ENCODE peak calls at places on chromosomes 4 and X, in nine cellular contexts. One of them, this sample, is unnamed.

GRCh38 chr4:48944252-48944651 is 37.7 kb upstream of the OCIAD2 start:
- DNase-seq in right lobe of liver: no peak
- DNase-seq in suprapubic skin: no peak
- DNase-seq in kidney epithelial cell: no peak
- DNase-seq in CD4-positive, alpha-beta T cell: no peak
- DNase-seq in H9: no peak
- DNase-seq in Caco-2: no peak
- DNase-seq in RWPE2: peak; percentile 92
- DNase-seq in cardiac muscle cell: no peak
- DNase-seq in this sample: no peak

GRCh38 chr4:109243871-109244270 is 58.6 kb downstream of the COL25A1 start:
- DNase-seq in Caco-2: no peak
- DNase-seq in right lobe of liver: no peak
- DNase-seq in CD4-positive, alpha-beta T cell: no peak
- DNase-seq in RWPE2: no peak
- DNase-seq in H9: no peak
- DNase-seq in suprapubic skin: no peak
- DNase-seq in kidney epithelial cell: no peak
- DNase-seq in cardiac muscle cell: no peak
- DNase-seq in this sample: no peak

GRCh38 chr4:71545168-71545567 is 206.3 kb downstream of the SLC4A4 start:
- DNase-seq in CD4-positive, alpha-beta T cell: no peak
- DNase-seq in H9: no peak
- DNase-seq in RWPE2: no peak
- DNase-seq in right lobe of liver: no peak
- DNase-seq in kidney epithelial cell: no peak
- DNase-seq in Caco-2: no peak
- DNase-seq in cardiac muscle cell: no peak
- DNase-seq in suprapubic skin: no peak
- DNase-seq in this sample: no peak

GRCh38 chr4:169963998-169964397 is 62.2 kb downstream of the MFAP3L start:
- DNase-seq in cardiac muscle cell: no peak
- DNase-seq in right lobe of liver: no peak
- DNase-seq in CD4-positive, alpha-beta T cell: no peak
- DNase-seq in Caco-2: no peak
- DNase-seq in RWPE2: no peak
- DNase-seq in kidney epithelial cell: no peak
- DNase-seq in suprapubic skin: no peak
- DNase-seq in H9: no peak
- DNase-seq in this sample: no peak

GRCh38 chr4:103774326-103774725 is 54.5 kb upstream of the TACR3 start:
- DNase-seq in H9: no peak
- DNase-seq in kidney epithelial cell: no peak
- DNase-seq in cardiac muscle cell: no peak
- DNase-seq in suprapubic skin: no peak
- DNase-seq in RWPE2: no peak
- DNase-seq in Caco-2: no peak
- DNase-seq in right lobe of liver: no peak
- DNase-seq in CD4-positive, alpha-beta T cell: no peak
- DNase-seq in this sample: no peak

GRCh38 chr4:75030649-75031235 is 97.8 kb downstream of the PARM1 start:
- DNase-seq in CD4-positive, alpha-beta T cell: no peak
- DNase-seq in cardiac muscle cell: no peak
- DNase-seq in right lobe of liver: peak; percentile 34
- DNase-seq in Caco-2: no peak
- DNase-seq in H9: no peak
- DNase-seq in RWPE2: no peak
- DNase-seq in kidney epithelial cell: no peak
- DNase-seq in suprapubic skin: no peak
- DNase-seq in this sample: no peak

GRCh38 chrX:20397587-20397986 is 130.9 kb upstream of the RPS6KA3 start:
- DNase-seq in suprapubic skin: no peak
- DNase-seq in H9: no peak
- DNase-seq in RWPE2: no peak
- DNase-seq in kidney epithelial cell: no peak
- DNase-seq in CD4-positive, alpha-beta T cell: no peak
- DNase-seq in cardiac muscle cell: no peak
- DNase-seq in Caco-2: peak; percentile 45
- DNase-seq in right lobe of liver: no peak
- DNase-seq in this sample: no peak

GRCh38 chr4:126558596-126558995 is 1074.2 kb upstream of the INTU start:
- DNase-seq in RWPE2: no peak
- DNase-seq in suprapubic skin: no peak
- DNase-seq in kidney epithelial cell: no peak
- DNase-seq in Caco-2: no peak
- DNase-seq in CD4-positive, alpha-beta T cell: no peak
- DNase-seq in right lobe of liver: no peak
- DNase-seq in cardiac muscle cell: no peak
- DNase-seq in H9: no peak
- DNase-seq in this sample: no peak

GRCh38 chr4:128358231-128358902 is 70.8 kb upstream of the PGRMC2 start:
- DNase-seq in suprapubic skin: no peak
- DNase-seq in Caco-2: no peak
- DNase-seq in cardiac muscle cell: peak; percentile 77
- DNase-seq in right lobe of liver: no peak
- DNase-seq in CD4-positive, alpha-beta T cell: no peak
- DNase-seq in H9: no peak
- DNase-seq in kidney epithelial cell: no peak
- DNase-seq in RWPE2: no peak
- DNase-seq in this sample: no peak

GRCh38 chr4:26023191-26023972 is 109.4 kb downstream of the SMIM20 start:
- DNase-seq in H9: no peak
- DNase-seq in cardiac muscle cell: no peak
- DNase-seq in CD4-positive, alpha-beta T cell: no peak
- DNase-seq in Caco-2: no peak
- DNase-seq in RWPE2: no peak
- DNase-seq in suprapubic skin: no peak
- DNase-seq in right lobe of liver: no peak
- DNase-seq in kidney epithelial cell: no peak
- DNase-seq in this sample: no peak

GRCh38 chr4:65007841-65008439 is 598.7 kb upstream of the TECRL start:
- DNase-seq in H9: no peak
- DNase-seq in CD4-positive, alpha-beta T cell: no peak
- DNase-seq in Caco-2: peak; percentile 37
- DNase-seq in RWPE2: no peak
- DNase-seq in suprapubic skin: no peak
- DNase-seq in kidney epithelial cell: no peak
- DNase-seq in cardiac muscle cell: peak; percentile 69
- DNase-seq in right lobe of liver: no peak
- DNase-seq in this sample: no peak

GRCh38 chr4:84968936-84969335 is 2.4 kb upstream of the WDFY3 start:
- DNase-seq in cardiac muscle cell: no peak
- DNase-seq in right lobe of liver: no peak
- DNase-seq in Caco-2: no peak
- DNase-seq in H9: no peak
- DNase-seq in CD4-positive, alpha-beta T cell: no peak
- DNase-seq in kidney epithelial cell: no peak
- DNase-seq in suprapubic skin: no peak
- DNase-seq in RWPE2: no peak
- DNase-seq in this sample: no peak

GRCh38 chr4:72604324-72604723 is 35.3 kb upstream of the ADAMTS3 start:
- DNase-seq in suprapubic skin: no peak
- DNase-seq in cardiac muscle cell: no peak
- DNase-seq in RWPE2: peak; percentile 64
- DNase-seq in Caco-2: no peak
- DNase-seq in CD4-positive, alpha-beta T cell: no peak
- DNase-seq in kidney epithelial cell: no peak
- DNase-seq in right lobe of liver: peak; percentile 16
- DNase-seq in H9: no peak
- DNase-seq in this sample: no peak

GRCh38 chr4:168336837-168337549 is 18.4 kb upstream of the DDX60 start:
- DNase-seq in RWPE2: no peak
- DNase-seq in kidney epithelial cell: no peak
- DNase-seq in right lobe of liver: no peak
- DNase-seq in H9: no peak
- DNase-seq in Caco-2: no peak
- DNase-seq in suprapubic skin: no peak
- DNase-seq in cardiac muscle cell: no peak
- DNase-seq in CD4-positive, alpha-beta T cell: no peak
- DNase-seq in this sample: no peak

GRCh38 chrX:129823115-129823514 is 20.6 kb downstream of the ZDHHC9 start:
- DNase-seq in CD4-positive, alpha-beta T cell: peak; percentile 45
- DNase-seq in H9: no peak
- DNase-seq in Caco-2: peak; percentile 45
- DNase-seq in RWPE2: no peak
- DNase-seq in cardiac muscle cell: peak; percentile 28
- DNase-seq in kidney epithelial cell: no peak
- DNase-seq in suprapubic skin: no peak
- DNase-seq in right lobe of liver: no peak
- DNase-seq in this sample: no peak

GRCh38 chrX:114985967-114986592 is 31.3 kb downstream of the IL13RA2 start:
- DNase-seq in right lobe of liver: no peak
- DNase-seq in H9: no peak
- DNase-seq in suprapubic skin: no peak
- DNase-seq in RWPE2: no peak
- DNase-seq in kidney epithelial cell: no peak
- DNase-seq in Caco-2: no peak
- DNase-seq in cardiac muscle cell: no peak
- DNase-seq in CD4-positive, alpha-beta T cell: no peak
- DNase-seq in this sample: no peak

GRCh38 chr4:73345399-73345975 is 58.6 kb upstream of the ALB start:
- DNase-seq in suprapubic skin: no peak
- DNase-seq in kidney epithelial cell: peak; percentile 50
- DNase-seq in RWPE2: no peak
- DNase-seq in cardiac muscle cell: no peak
- DNase-seq in right lobe of liver: no peak
- DNase-seq in Caco-2: peak; percentile 15
- DNase-seq in H9: no peak
- DNase-seq in CD4-positive, alpha-beta T cell: no peak
- DNase-seq in this sample: no peak

GRCh38 chr4:123505457-123506310 is 109.1 kb downstream of the SPRY1 start:
- DNase-seq in suprapubic skin: peak; percentile 70
- DNase-seq in RWPE2: no peak
- DNase-seq in H9: peak; percentile 98
- DNase-seq in cardiac muscle cell: peak; percentile 76
- DNase-seq in right lobe of liver: peak; percentile 47
- DNase-seq in CD4-positive, alpha-beta T cell: no peak
- DNase-seq in kidney epithelial cell: peak; percentile 55
- DNase-seq in Caco-2: peak; percentile 76
- DNase-seq in this sample: peak; percentile 59
- TF ChIP-seq CTCF in suprapubic skin: no peak
- TF ChIP-seq CTCF in RWPE2: no peak
- TF ChIP-seq CTCF in H9: no peak
- TF ChIP-seq CTCF in cardiac muscle cell: no peak
- TF ChIP-seq CTCF in right lobe of liver: no peak
- TF ChIP-seq CTCF in CD4-positive, alpha-beta T cell: no peak
- TF ChIP-seq CTCF in kidney epithelial cell: no peak
- TF ChIP-seq CTCF in Caco-2: no peak
- TF ChIP-seq CTCF in this sample: no peak

DNA sequence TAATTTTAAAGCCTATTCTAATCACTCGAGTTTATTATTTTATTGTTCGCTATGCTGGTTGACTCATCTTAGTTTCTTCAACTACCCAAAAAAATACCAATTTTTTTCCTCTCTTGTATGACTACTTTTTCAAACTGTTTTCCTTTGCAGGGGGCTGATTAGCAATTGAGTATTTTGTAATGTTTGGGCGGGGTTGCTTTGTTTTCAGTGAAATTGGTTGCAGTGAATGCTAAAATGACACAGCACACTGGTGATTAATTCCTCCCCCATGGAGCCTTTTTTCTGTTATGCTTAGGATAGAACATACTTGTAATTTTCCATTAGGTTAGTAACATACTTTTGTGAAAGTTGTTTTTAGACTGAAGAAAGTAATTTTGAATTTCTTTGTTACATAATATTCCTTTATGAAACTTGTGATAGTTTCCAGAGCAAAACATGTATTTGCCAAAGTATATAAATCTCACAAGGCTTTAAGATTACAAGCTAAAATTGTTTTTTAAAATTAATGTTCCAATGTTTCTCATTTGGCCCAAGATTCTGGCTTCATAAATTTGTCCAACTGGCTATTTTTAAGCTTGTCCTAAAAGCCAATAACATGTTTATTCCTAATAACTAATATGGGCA is 120.4 kb downstream of the CHIC1 start:
- DNase-seq in cardiac muscle cell: no peak
- DNase-seq in RWPE2: no peak
- DNase-seq in H9: no peak
- DNase-seq in suprapubic skin: no peak
- DNase-seq in Caco-2: no peak
- DNase-seq in CD4-positive, alpha-beta T cell: no peak
- DNase-seq in kidney epithelial cell: no peak
- DNase-seq in right lobe of liver: no peak
- DNase-seq in this sample: no peak
- TF ChIP-seq CTCF in cardiac muscle cell: no peak
- TF ChIP-seq CTCF in RWPE2: no peak
- TF ChIP-seq CTCF in H9: no peak
- TF ChIP-seq CTCF in suprapubic skin: no peak
- TF ChIP-seq CTCF in Caco-2: no peak
- TF ChIP-seq CTCF in CD4-positive, alpha-beta T cell: no peak
- TF ChIP-seq CTCF in kidney epithelial cell: no peak
- TF ChIP-seq CTCF in right lobe of liver: no peak
- TF ChIP-seq CTCF in this sample: no peak

GRCh38 chr4:10173039-10173753 is 56.6 kb upstream of the WDR1 start:
- DNase-seq in cardiac muscle cell: no peak
- DNase-seq in Caco-2: no peak
- DNase-seq in H9: peak; percentile 41
- DNase-seq in CD4-positive, alpha-beta T cell: no peak
- DNase-seq in suprapubic skin: no peak
- DNase-seq in kidney epithelial cell: no peak
- DNase-seq in right lobe of liver: no peak
- DNase-seq in RWPE2: no peak
- DNase-seq in this sample: no peak
- TF ChIP-seq CTCF in cardiac muscle cell: peak; percentile 45
- TF ChIP-seq CTCF in Caco-2: no peak
- TF ChIP-seq CTCF in H9: peak; percentile 26
- TF ChIP-seq CTCF in CD4-positive, alpha-beta T cell: no peak
- TF ChIP-seq CTCF in suprapubic skin: no peak
- TF ChIP-seq CTCF in kidney epithelial cell: peak; percentile 20
- TF ChIP-seq CTCF in right lobe of liver: no peak
- TF ChIP-seq CTCF in RWPE2: peak; percentile 17
- TF ChIP-seq CTCF in this sample: peak; percentile 14

GRCh38 chr4:1316537-1317168 is 27.0 kb downstream of the MAEA start:
- DNase-seq in CD4-positive, alpha-beta T cell: no peak
- DNase-seq in kidney epithelial cell: no peak
- DNase-seq in suprapubic skin: no peak
- DNase-seq in H9: no peak
- DNase-seq in Caco-2: no peak
- DNase-seq in RWPE2: no peak
- DNase-seq in cardiac muscle cell: no peak
- DNase-seq in right lobe of liver: no peak
- DNase-seq in this sample: no peak

GRCh38 chr4:1317177-1318045 is 27.7 kb downstream of the MAEA start:
- DNase-seq in kidney epithelial cell: no peak
- DNase-seq in Caco-2: no peak
- DNase-seq in CD4-positive, alpha-beta T cell: no peak
- DNase-seq in right lobe of liver: no peak
- DNase-seq in RWPE2: no peak
- DNase-seq in cardiac muscle cell: no peak
- DNase-seq in H9: peak; percentile 27
- DNase-seq in suprapubic skin: peak; percentile 61
- DNase-seq in this sample: no peak

GRCh38 chr4:1318046-1318375 is 28.3 kb downstream of the MAEA start:
- DNase-seq in H9: no peak
- DNase-seq in cardiac muscle cell: no peak
- DNase-seq in Caco-2: no peak
- DNase-seq in CD4-positive, alpha-beta T cell: no peak
- DNase-seq in kidney epithelial cell: no peak
- DNase-seq in suprapubic skin: no peak
- DNase-seq in right lobe of liver: no peak
- DNase-seq in RWPE2: peak; percentile 46
- DNase-seq in this sample: no peak

GRCh38 chr4:1315838-1316536 is 26.3 kb downstream of the MAEA start:
- DNase-seq in suprapubic skin: no peak
- DNase-seq in cardiac muscle cell: no peak
- DNase-seq in kidney epithelial cell: no peak
- DNase-seq in Caco-2: no peak
- DNase-seq in RWPE2: no peak
- DNase-seq in H9: no peak
- DNase-seq in right lobe of liver: no peak
- DNase-seq in CD4-positive, alpha-beta T cell: no peak
- DNase-seq in this sample: no peak

GRCh38 chr4:1318488-1319213 is 28.4 kb upstream of the UVSSA start:
- DNase-seq in H9: peak; percentile 46
- DNase-seq in CD4-positive, alpha-beta T cell: peak; percentile 34
- DNase-seq in RWPE2: peak; percentile 47
- DNase-seq in suprapubic skin: no peak
- DNase-seq in kidney epithelial cell: no peak
- DNase-seq in cardiac muscle cell: no peak
- DNase-seq in Caco-2: no peak
- DNase-seq in right lobe of liver: peak; percentile 12
- DNase-seq in this sample: no peak
- TF ChIP-seq CTCF in H9: peak; percentile 68
- TF ChIP-seq CTCF in CD4-positive, alpha-beta T cell: no peak
- TF ChIP-seq CTCF in RWPE2: peak; percentile 38
- TF ChIP-seq CTCF in suprapubic skin: no peak
- TF ChIP-seq CTCF in kidney epithelial cell: peak; percentile 39
- TF ChIP-seq CTCF in cardiac muscle cell: peak; percentile 39
- TF ChIP-seq CTCF in Caco-2: peak; percentile 15
- TF ChIP-seq CTCF in right lobe of liver: peak; percentile 17
- TF ChIP-seq CTCF in this sample: peak; percentile 40